ENCODE peak calls at places on chromosomes 12 and 14, in nine cellular contexts. I is body of pancreas, A is tibial nerve, T is thyroid gland, H is IMR-90, W is upper lobe of left lung, Q is breast epithelium, Z is HCT116, C is right lobe of liver. D is an unnamed sample.

GRCh38 chr12:64560395-64561301 is 49.6 kb upstream of the RASSF3 start:
- DNase-seq in I (peak; percentile 22), A (no peak), T (no peak), H (peak; percentile 100), W (no peak), Q (no peak), Z (peak; percentile 8), C (no peak), D (no peak)

GRCh38 chr14:24629521-24629920 is 4.5 kb downstream of the GZMB start:
- DNase-seq in I (no peak), A (no peak), T (no peak), H (no peak), W (no peak), Q (no peak), Z (no peak), C (no peak), D (no peak)

GRCh38 chr14:57974896-57975295 is 109.0 kb upstream of the SLC35F4 start:
- DNase-seq in I (no peak), A (no peak), T (no peak), H (no peak), W (no peak), Q (no peak), Z (no peak), C (no peak), D (no peak)

GRCh38 chr14:68815288-68816182 is 22.7 kb upstream of the ZFP36L1 start:
- DNase-seq in I (no peak), A (peak; percentile 43), T (no peak), H (no peak), W (peak; percentile 76), Q (no peak), Z (no peak), C (peak; percentile 50), D (no peak)

GRCh38 chr14:77344597-77344996 is 23.8 kb downstream of the GSTZ1 start:
- DNase-seq in I (no peak), A (no peak), T (no peak), H (peak; percentile 59), W (no peak), Q (no peak), Z (no peak), C (no peak), D (no peak)

GRCh38 chr12:25269701-25270100 is 19.0 kb upstream of the KRAS start:
- DNase-seq in I (no peak), A (no peak), T (no peak), H (no peak), W (no peak), Q (no peak), Z (no peak), C (no peak), D (no peak)

GRCh38 chr12:115871714-115872113 is 405.8 kb downstream of the MED13L start:
- DNase-seq in I (no peak), A (no peak), T (no peak), H (peak; percentile 21), W (no peak), Q (no peak), Z (peak; percentile 58), C (no peak), D (peak; percentile 16)

GRCh38 chr12:54723653-54724256 is 75.6 kb upstream of the DCD start:
- DNase-seq in I (no peak), A (no peak), T (no peak), H (peak; percentile 11), W (no peak), Q (no peak), Z (peak; percentile 13), C (no peak), D (no peak)

GRCh38 chr14:63510538-63510937 is 32.6 kb downstream of the PPP2R5E start:
- DNase-seq in I (no peak), A (no peak), T (no peak), H (peak; percentile 73), W (no peak), Q (no peak), Z (no peak), C (no peak), D (no peak)

GRCh38 chr14:90295870-90296516 is 35.7 kb downstream of the NRDE2 start:
- DNase-seq in I (no peak), A (no peak), T (no peak), H (peak; percentile 67), W (no peak), Q (no peak), Z (no peak), C (no peak), D (no peak)

GRCh38 chr12:71216725-71217579 is 59.2 kb upstream of the TSPAN8 start:
- DNase-seq in I (peak; percentile 60), A (peak; percentile 16), T (peak; percentile 31), H (peak; percentile 0), W (no peak), Q (no peak), Z (peak; percentile 55), C (no peak), D (peak; percentile 68)

GRCh38 chr14:71321556-71322315 is 414.5 kb downstream of the PCNX1 start:
- DNase-seq in I (peak; percentile 26), A (peak; percentile 19), T (peak; percentile 13), H (peak; percentile 63), W (no peak), Q (peak; percentile 55), Z (peak; percentile 65), C (no peak), D (no peak)

GRCh38 chr12:92136883-92137582 is 8.6 kb downstream of the BTG1 start:
- DNase-seq in I (no peak), A (no peak), T (no peak), H (peak; percentile 97), W (no peak), Q (no peak), Z (peak; percentile 49), C (no peak), D (no peak)

GRCh38 chr14:64444984-64445845 is 20.1 kb upstream of the AKAP5 start:
- DNase-seq in I (no peak), A (no peak), T (no peak), H (peak; percentile 77), W (no peak), Q (peak; percentile 54), Z (no peak), C (no peak), D (peak; percentile 45)

GRCh38 chr14:105843444-105844046 is 317.2 kb downstream of the TMEM121 start:
- DNase-seq in I (no peak), A (no peak), T (no peak), H (no peak), W (no peak), Q (no peak), Z (no peak), C (no peak), D (no peak)

GRCh38 chr12:132986001-132986884 is at the start of gene ZNF26:
- DNase-seq in I (peak; percentile 94), A (peak; percentile 87), T (peak; percentile 92), H (peak; percentile 91), W (peak; percentile 96), Q (peak; percentile 82), Z (peak; percentile 60), C (peak; percentile 91), D (peak; percentile 93)
- TF ChIP-seq POLR2A in I (peak; percentile 40), A (no peak), T (no peak), H (peak; percentile 74), W (peak; percentile 75), Q (peak; percentile 33), Z (no peak), C (peak; percentile 65), D (peak; percentile 69)

GRCh38 chr12:131223171-131223761 is 269.6 kb downstream of the ADGRD1 start:
- DNase-seq in I (no peak), A (no peak), T (no peak), H (no peak), W (peak; percentile 72), Q (no peak), Z (no peak), C (no peak), D (no peak)

GRCh38 chr12:131221061-131221945 is 267.6 kb downstream of the ADGRD1 start:
- DNase-seq in I (no peak), A (no peak), T (peak; percentile 55), H (no peak), W (peak; percentile 50), Q (no peak), Z (no peak), C (no peak), D (no peak)

GRCh38 chr12:131223791-131224567 is 270.3 kb downstream of the ADGRD1 start:
- DNase-seq in I (no peak), A (no peak), T (no peak), H (no peak), W (no peak), Q (no peak), Z (peak; percentile 81), C (no peak), D (no peak)

GRCh38 chr12:131221946-131222249 is 268.2 kb downstream of the ADGRD1 start:
- DNase-seq in I (no peak), A (no peak), T (no peak), H (no peak), W (no peak), Q (no peak), Z (no peak), C (no peak), D (no peak)

GRCh38 chr12:131222271-131223139 is 268.8 kb downstream of the ADGRD1 start:
- DNase-seq in I (no peak), A (peak; percentile 9), T (peak; percentile 88), H (no peak), W (peak; percentile 52), Q (no peak), Z (no peak), C (no peak), D (no peak)
- H3K4me1 ChIP-seq in I (peaks cover 11% of the 10 kb centered on the region), A (no peaks in the 10 kb centered on the region), T (peaks cover 54% of the 10 kb centered on the region), H (no peaks in the 10 kb centered on the region), W (no peaks in the 10 kb centered on the region), Q (no peaks in the 10 kb centered on the region), Z (peaks cover 12% of the 10 kb centered on the region), C (no peaks in the 10 kb centered on the region), D (peaks cover 9% of the 10 kb centered on the region)

GRCh38 chr12:105508096-105508495 is 177.6 kb downstream of the C12orf75 start:
- DNase-seq in I (no peak), A (no peak), T (no peak), H (no peak), W (no peak), Q (no peak), Z (no peak), C (no peak), D (no peak)
- TF ChIP-seq POLR2A in I (no peak), A (no peak), T (no peak), H (no peak), W (no peak), Q (no peak), Z (no peak), C (no peak), D (no peak)

GRCh38 chr12:113298861-113299545 is 35.9 kb downstream of the SLC8B1 start:
- DNase-seq in I (no peak), A (peak; percentile 34), T (peak; percentile 92), H (no peak), W (peak; percentile 83), Q (peak; percentile 49), Z (no peak), C (no peak), D (no peak)

GRCh38 chr12:113301811-113302210 is 33.1 kb downstream of the SLC8B1 start:
- DNase-seq in I (no peak), A (no peak), T (no peak), H (no peak), W (no peak), Q (no peak), Z (no peak), C (no peak), D (no peak)

GRCh38 chr12:113298472-113298817 is 36.5 kb downstream of the SLC8B1 start:
- DNase-seq in I (no peak), A (no peak), T (no peak), H (no peak), W (no peak), Q (no peak), Z (no peak), C (no peak), D (no peak)

GRCh38 chr12:113297621-113298471 is 37.1 kb downstream of the SLC8B1 start:
- DNase-seq in I (no peak), A (no peak), T (peak; percentile 52), H (no peak), W (no peak), Q (no peak), Z (no peak), C (no peak), D (no peak)

GRCh38 chr12:113299619-113300237 is 35.2 kb downstream of the SLC8B1 start:
- DNase-seq in I (peak; percentile 62), A (no peak), T (peak; percentile 96), H (peak; percentile 73), W (peak; percentile 87), Q (peak; percentile 72), Z (peak; percentile 79), C (no peak), D (peak; percentile 30)
- H3K4me1 ChIP-seq in I (peaks cover 13% of the 10 kb centered on the region), A (no peaks in the 10 kb centered on the region), T (peaks cover 35% of the 10 kb centered on the region), H (peaks cover 11% of the 10 kb centered on the region), W (peaks cover 28% of the 10 kb centered on the region), Q (peaks cover 7% of the 10 kb centered on the region), Z (peaks cover 22% of the 10 kb centered on the region), C (no peaks in the 10 kb centered on the region), D (peaks cover 5% of the 10 kb centered on the region)